ENCODE peak calls at places on chromosomes 4 and X, in four cellular contexts. U, O, P and V are unnamed samples.

GRCh38 chr4:162408309-162408708 is 244.5 kb upstream of the FSTL5 start:
- DNase-seq in U (no peak), O (no peak), P (no peak), V (no peak)

GRCh38 chr4:152545088-152545487 is 9.2 kb upstream of the FBXW7 start:
- DNase-seq in U (no peak), O (no peak), P (no peak), V (no peak)

GRCh38 chr4:77697860-77698599 is 92.4 kb downstream of the CXCL13 start:
- DNase-seq in U (no peak), O (no peak), P (no peak), V (peak)

GRCh38 chr4:161936625-161937133 is 227.1 kb downstream of the FSTL5 start:
- DNase-seq in U (no peak), O (no peak), P (no peak), V (no peak)

GRCh38 chrX:106959897-106960296 is 39.7 kb downstream of the CLDN2 start:
- DNase-seq in U (no peak), O (no peak), P (no peak), V (peak)

GRCh38 chr4:38185406-38185805 is 225.2 kb downstream of the PTTG2 start:
- DNase-seq in U (no peak), O (no peak), P (no peak), V (no peak)

GRCh38 chr4:102687373-102687981 is 73.3 kb downstream of the MANBA start:
- DNase-seq in U (no peak), O (no peak), P (peak), V (no peak)

GRCh38 chr4:70844180-70844579 is 4.5 kb upstream of the GRSF1 start:
- DNase-seq in U (no peak), O (no peak), P (peak), V (no peak)

GRCh38 chr4:174156239-174156826 is 127.1 kb downstream of the FBXO8 start:
- DNase-seq in U (no peak), O (peak), P (peak), V (peak)

GRCh38 chr4:140937866-140938265 is 181.7 kb upstream of the TBC1D9 start:
- DNase-seq in U (no peak), O (no peak), P (no peak), V (no peak)

GRCh38 chr4:1473718-1474117 is 67.5 kb upstream of the NKX1-1 start:
- DNase-seq in U (no peak), O (no peak), P (no peak), V (no peak)

GRCh38 chr4:152352645-152353116 is 183.2 kb downstream of the FBXW7 start:
- DNase-seq in U (no peak), O (no peak), P (peak), V (peak)

GRCh38 chrX:136665258-136665900 is 17.4 kb downstream of the CD40LG start:
- DNase-seq in U (no peak), O (no peak), P (no peak), V (no peak)

GRCh38 chr4:142656178-142656577 is 189.9 kb downstream of the INPP4B start:
- DNase-seq in U (peak), O (no peak), P (no peak), V (no peak)

GRCh38 chr4:3713817-3714641 is 52.2 kb upstream of the ADRA2C start:
- DNase-seq in U (no peak), O (no peak), P (no peak), V (no peak)

GRCh38 chrX:73446831-73447230 is at the start of gene CDX4:
- DNase-seq in U (peak), O (no peak), P (no peak), V (no peak)

GRCh38 chrX:136588060-136588459 is 56.0 kb downstream of the VGLL1 start:
- DNase-seq in U (no peak), O (no peak), P (peak), V (no peak)

GRCh38 chrX:65528705-65529340 is 5.8 kb downstream of the LAS1L start:
- DNase-seq in U (peak), O (peak), P (no peak), V (peak)

GRCh38 chr4:146638801-146639351 is at the start of gene POU4F2:
- DNase-seq in U (peak), O (no peak), P (no peak), V (no peak)

GRCh38 chr4:73485596-73485995 is 4.1 kb downstream of the AFM start:
- DNase-seq in U (no peak), O (no peak), P (no peak), V (no peak)

GRCh38 chrX:1883772-1884171 is 268.9 kb downstream of the ASMT start:
- DNase-seq in U (no peak), O (no peak), P (no peak), V (no peak)

GRCh38 chrX:44071847-44072545 is 98.8 kb upstream of the NDP start:
- DNase-seq in U (no peak), O (no peak), P (no peak), V (no peak)

GRCh38 chrX:111519215-111519614 is 7.8 kb downstream of the SERTM2 start:
- DNase-seq in U (no peak), O (no peak), P (no peak), V (peak)

GRCh38 chrX:257681-258289 is 23.4 kb upstream of the PLCXD1 start:
- DNase-seq in U (no peak), O (no peak), P (no peak), V (no peak)

GRCh38 chrX:1582686-1583437 is 8.5 kb upstream of the AKAP17A start:
- DNase-seq in U (peak), O (no peak), P (no peak), V (no peak)

GRCh38 chrX:150363561-150364346 is 637 bp downstream of the MAMLD1 start:
- DNase-seq in U (peak), O (no peak), P (no peak), V (no peak)

GRCh38 chr4:130074096-130074495 is 978.1 kb downstream of the C4orf33 start:
- DNase-seq in U (peak), O (no peak), P (no peak), V (no peak)

GRCh38 chrX:107683124-107683895 is 55.0 kb downstream of the PRPS1 start:
- DNase-seq in U (no peak), O (no peak), P (no peak), V (no peak)

GRCh38 chr4:139912423-139912822 is 241.6 kb downstream of the MAML3 start:
- DNase-seq in U (no peak), O (no peak), P (no peak), V (no peak)

GRCh38 chr4:165965503-165965902 is 92.5 kb downstream of the TLL1 start:
- DNase-seq in U (no peak), O (no peak), P (no peak), V (no peak)

GRCh38 chrX:8846271-8846670 is 45.1 kb upstream of the FAM9A start:
- DNase-seq in U (no peak), O (no peak), P (no peak), V (no peak)

GRCh38 chr4:170336238-170336775 is 246.6 kb upstream of the AADAT start:
- DNase-seq in U (no peak), O (no peak), P (peak), V (no peak)

GRCh38 chrX:120781416-120781815 is 94.2 kb downstream of the CT47B1 start:
- DNase-seq in U (no peak), O (no peak), P (no peak), V (no peak)

GRCh38 chr4:52979821-52980590 is 117.9 kb downstream of the RASL11B start:
- DNase-seq in U (no peak), O (no peak), P (no peak), V (no peak)

GRCh38 chr4:78648639-78649363 is 97.2 kb downstream of the ANXA3 start:
- DNase-seq in U (no peak), O (no peak), P (no peak), V (no peak)

GRCh38 chr4:60368986-60369385 is 831.1 kb upstream of the ADGRL3 start:
- DNase-seq in U (no peak), O (no peak), P (no peak), V (no peak)

GRCh38 chr4:119165767-119166166 is 30.1 kb downstream of the MYOZ2 start:
- DNase-seq in U (no peak), O (no peak), P (no peak), V (no peak)

GRCh38 chr4:3239998-3240920 is 8.7 kb upstream of the MSANTD1 start:
- DNase-seq in U (no peak), O (no peak), P (no peak), V (no peak)

GRCh38 chr4:56972389-56972788 is 5.0 kb downstream of the NOA1 start:
- DNase-seq in U (no peak), O (no peak), P (no peak), V (no peak)

GRCh38 chr4:77104405-77105292 is 28.9 kb upstream of the CCNI start:
- DNase-seq in U (no peak), O (no peak), P (no peak), V (no peak)

DNA sequence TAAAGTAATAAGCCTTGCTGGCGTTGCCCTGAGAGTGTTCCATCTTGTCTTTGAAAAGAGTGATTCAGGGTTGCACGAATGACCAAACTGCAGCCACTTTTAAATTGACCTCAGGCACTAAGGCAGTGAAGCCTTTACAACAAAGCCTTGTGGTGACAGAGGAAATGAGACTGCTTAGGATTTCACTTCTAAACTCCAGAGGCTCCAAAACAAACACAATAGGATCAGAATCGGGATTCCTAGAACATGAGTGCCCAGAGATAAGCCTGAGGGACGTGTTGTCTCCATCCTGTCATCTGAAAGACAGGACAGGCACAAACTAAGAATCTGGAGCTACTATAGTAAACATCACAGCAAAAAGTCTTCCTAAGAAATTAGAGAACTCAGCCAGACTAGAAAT is 405.2 kb downstream of the PPARGC1A start:
- DNase-seq in U (no peak), O (no peak), P (no peak), V (no peak)
- TF ChIP-seq YY1 in U (no peak), O (no peak), P (no peak), V (no peak)

GRCh38 chrX:81120270-81120935 is 81.3 kb downstream of the HMGN5 start:
- DNase-seq in U (no peak), O (no peak), P (no peak), V (no peak)
- TF ChIP-seq YY1 in U (no peak), O (no peak), P (no peak), V (no peak)

GRCh38 chr4:133156096-133156495 is 7.0 kb downstream of the PCDH10 start:
- DNase-seq in U (no peak), O (no peak), P (no peak), V (no peak)
- TF ChIP-seq YY1 in U (no peak), O (no peak), P (no peak), V (no peak)

GRCh38 chrX:118847676-118848075 is 24.1 kb downstream of the ZCCHC12 start:
- DNase-seq in U (no peak), O (peak), P (no peak), V (peak)
- TF ChIP-seq YY1 in U (no peak), O (no peak), P (no peak), V (no peak)

GRCh38 chr4:65911720-65912119 is 241.4 kb upstream of the EPHA5 start:
- DNase-seq in U (no peak), O (no peak), P (no peak), V (no peak)

GRCh38 chr4:65918217-65918616 is 247.9 kb upstream of the EPHA5 start:
- DNase-seq in U (no peak), O (no peak), P (no peak), V (no peak)

GRCh38 chr4:65921180-65921579 is 250.9 kb upstream of the EPHA5 start:
- DNase-seq in U (no peak), O (no peak), P (no peak), V (no peak)

GRCh38 chr4:65918872-65919271 is 248.6 kb upstream of the EPHA5 start:
- DNase-seq in U (no peak), O (no peak), P (no peak), V (no peak)

GRCh38 chr4:65917486-65917885 is 247.2 kb upstream of the EPHA5 start:
- DNase-seq in U (no peak), O (no peak), P (no peak), V (no peak)
- TF ChIP-seq YY1 in U (no peak), O (no peak), P (no peak), V (no peak)

DNA sequence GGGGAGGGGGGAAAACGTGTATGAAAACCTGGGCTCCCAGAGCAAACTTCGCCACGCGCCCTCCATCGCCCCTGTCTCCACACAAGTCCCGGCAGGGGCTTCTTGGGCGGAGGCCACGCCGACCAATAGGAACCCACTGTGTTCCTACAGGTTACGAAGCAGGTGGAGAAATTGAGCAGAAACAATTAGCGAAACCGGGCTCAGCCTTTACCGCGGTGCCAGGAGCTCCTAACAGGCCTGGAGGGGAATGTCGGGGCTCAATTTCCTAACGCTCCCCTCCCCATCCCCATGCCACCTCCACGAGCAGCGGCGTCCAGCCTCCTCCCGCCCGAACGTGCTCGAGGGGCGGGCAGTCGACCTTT is 582 bp upstream of the KIT start:
- DNase-seq in U (no peak), O (no peak), P (no peak), V (no peak)
- TF ChIP-seq YY1 in U (no peak), O (no peak), P (no peak), V (no peak)

GRCh38 chrX:84729809-84730208 is 227.6 kb upstream of the HDX start:
- DNase-seq in U (no peak), O (peak), P (peak), V (peak)
- TF ChIP-seq YY1 in U (no peak), O (no peak), P (peak), V (no peak)

GRCh38 chr4:106210021-106210420 is 106.0 kb downstream of the TBCK start:
- DNase-seq in U (no peak), O (no peak), P (no peak), V (no peak)

GRCh38 chr4:106208481-106209460 is 107.2 kb downstream of the TBCK start:
- DNase-seq in U (no peak), O (no peak), P (no peak), V (no peak)
- TF ChIP-seq YY1 in U (no peak), O (no peak), P (no peak), V (no peak)